ENCODE peak calls at places on chromosomes 2 and 18, in four cellular contexts. P is activated CD8-positive, alpha-beta memory T cell treated with anti-CD3 and anti-CD28 coated beads, Interleukin-2, amount 50 U/mL, for 4 hours; Z is frontal cortex; X is NCI-H446 treated with DMSO at 0.1 percent for 48 hours. D is an unnamed sample.

GRCh38 chr2:218829868-218830451 is 1.6 kb downstream of the PRKAG3 start:
- DNase-seq in P (no peak), Z (no peak), X (no peak), D (no peak)

GRCh38 chr2:148966432-148966758 is 72.1 kb upstream of the LYPD6B start:
- DNase-seq in P (no peak), Z (no peak), X (no peak), D (no peak)

GRCh38 chr2:222677981-222678380 is 6.5 kb downstream of the MOGAT1 start:
- DNase-seq in P (no peak), Z (no peak), X (no peak), D (no peak)

GRCh38 chr2:233471291-233472035 is 95.1 kb downstream of the USP40 start:
- DNase-seq in P (no peak), Z (no peak), X (no peak), D (no peak)

GRCh38 chr2:165535443-165535842 is 65.9 kb downstream of the CSRNP3 start:
- DNase-seq in P (no peak), Z (no peak), X (no peak), D (no peak)

GRCh38 chr2:202066850-202067249 is 6.2 kb upstream of the KIAA2012 start:
- DNase-seq in P (no peak), Z (no peak), X (no peak), D (no peak)

GRCh38 chr2:230643576-230644291 is 68.9 kb upstream of the CAB39 start:
- DNase-seq in P (peak; percentile 49), Z (no peak), X (no peak), D (no peak)

GRCh38 chr18:13375302-13376255 is 157.0 kb downstream of the LDLRAD4 start:
- DNase-seq in P (peak; percentile 68), Z (no peak), X (no peak), D (no peak)

GRCh38 chr18:23998811-23999210 is 15.7 kb upstream of the TTC39C start:
- DNase-seq in P (no peak), Z (no peak), X (no peak), D (no peak)

GRCh38 chr2:102206666-102207341 is 20.0 kb downstream of the IL1RL2 start:
- DNase-seq in P (no peak), Z (no peak), X (no peak), D (no peak)

GRCh38 chr2:25165992-25166618 is 2.3 kb downstream of the POMC start:
- DNase-seq in P (peak; percentile 38), Z (peak; percentile 54), X (no peak), D (no peak)

GRCh38 chr2:203934006-203934632 is 2.4 kb upstream of the ICOS start:
- DNase-seq in P (peak; percentile 45), Z (no peak), X (no peak), D (no peak)

GRCh38 chr18:36410346-36410745 is 112.8 kb downstream of the FHOD3 start:
- DNase-seq in P (no peak), Z (no peak), X (no peak), D (no peak)

GRCh38 chr2:203706403-203706802 is at the start of gene CD28:
- DNase-seq in P (peak; percentile 77), Z (no peak), X (no peak), D (no peak)

GRCh38 chr18:7070466-7070865 is 47.1 kb downstream of the LAMA1 start:
- DNase-seq in P (no peak), Z (no peak), X (no peak), D (no peak)

GRCh38 chr2:52862801-52863200 is 904.8 kb upstream of the CHAC2 start:
- DNase-seq in P (no peak), Z (no peak), X (no peak), D (no peak)

GRCh38 chr2:27442981-27443323 is 771 bp downstream of the KRTCAP3 start:
- DNase-seq in P (no peak), Z (no peak), X (no peak), D (no peak)

GRCh38 chr2:70515938-70516337 is 37.7 kb downstream of the TGFA start:
- DNase-seq in P (no peak), Z (no peak), X (no peak), D (no peak)

GRCh38 chr2:120869659-120870466 is 134.2 kb downstream of the GLI2 start:
- DNase-seq in P (no peak), Z (no peak), X (no peak), D (no peak)

GRCh38 chr2:202510911-202511310 is 123.9 kb upstream of the FAM117B start:
- DNase-seq in P (no peak), Z (no peak), X (no peak), D (no peak)

GRCh38 chr18:2410688-2411087 is 160.6 kb downstream of the METTL4 start:
- DNase-seq in P (no peak), Z (no peak), X (no peak), D (no peak)

GRCh38 chr2:237572021-237572741 is 5.8 kb downstream of the PRLH start:
- DNase-seq in P (peak; percentile 88), Z (peak; percentile 84), X (peak; percentile 22), D (peak; percentile 70)

GRCh38 chr18:76771132-76771824 is 51.1 kb upstream of the ZNF236 start:
- DNase-seq in P (no peak), Z (no peak), X (no peak), D (no peak)

GRCh38 chr2:144211826-144212225 is 308.1 kb downstream of the ZEB2 start:
- DNase-seq in P (no peak), Z (no peak), X (no peak), D (no peak)

GRCh38 chr2:204261776-204262175 is 283.5 kb upstream of the PARD3B start:
- DNase-seq in P (no peak), Z (no peak), X (no peak), D (no peak)

GRCh38 chr2:207130958-207131521 is 34.7 kb downstream of the KLF7 start:
- DNase-seq in P (no peak), Z (no peak), X (no peak), D (no peak)

GRCh38 chr2:123894167-123894566 is 130.9 kb upstream of the CNTNAP5 start:
- DNase-seq in P (no peak), Z (no peak), X (no peak), D (no peak)